ENCODE peak calls at places on chromosomes 11 and 22, in eight cellular contexts. One of them, this sample, is unnamed.

GRCh38 chr11:96474263-96474662 is 84.5 kb downstream of the JRKL start:
- DNase-seq in GM23338: no peak
- DNase-seq in Caco-2: no peak
- DNase-seq in heart right ventricle: no peak
- DNase-seq in right atrium auricular region: no peak
- DNase-seq in mucosa of descending colon: no peak
- DNase-seq in IMR-90: no peak
- DNase-seq in PC-3: peak; percentile 94
- DNase-seq in this sample: no peak

GRCh38 chr11:13649619-13650018 is 18.8 kb upstream of the FAR1 start:
- DNase-seq in GM23338: no peak
- DNase-seq in IMR-90: no peak
- DNase-seq in mucosa of descending colon: no peak
- DNase-seq in heart right ventricle: no peak
- DNase-seq in PC-3: no peak
- DNase-seq in Caco-2: no peak
- DNase-seq in right atrium auricular region: no peak
- DNase-seq in this sample: no peak

GRCh38 chr11:118703563-118704106 is 24.2 kb upstream of the TREH start:
- DNase-seq in Caco-2: no peak
- DNase-seq in IMR-90: no peak
- DNase-seq in mucosa of descending colon: no peak
- DNase-seq in heart right ventricle: no peak
- DNase-seq in right atrium auricular region: no peak
- DNase-seq in GM23338: no peak
- DNase-seq in PC-3: no peak
- DNase-seq in this sample: no peak

GRCh38 chr22:50581950-50582561 is 593 bp downstream of the CHKB start:
- DNase-seq in Caco-2: no peak
- DNase-seq in heart right ventricle: no peak
- DNase-seq in mucosa of descending colon: no peak
- DNase-seq in GM23338: no peak
- DNase-seq in right atrium auricular region: no peak
- DNase-seq in PC-3: no peak
- DNase-seq in IMR-90: no peak
- DNase-seq in this sample: no peak

GRCh38 chr22:41697126-41697775 is 2.1 kb upstream of the MEI1 start:
- DNase-seq in GM23338: peak; percentile 98
- DNase-seq in Caco-2: peak; percentile 93
- DNase-seq in heart right ventricle: peak; percentile 94
- DNase-seq in mucosa of descending colon: peak; percentile 91
- DNase-seq in right atrium auricular region: peak; percentile 94
- DNase-seq in PC-3: peak; percentile 83
- DNase-seq in IMR-90: peak; percentile 80
- DNase-seq in this sample: peak; percentile 76

GRCh38 chr11:77475206-77475605 is 1.3 kb upstream of the PAK1 start:
- DNase-seq in IMR-90: no peak
- DNase-seq in GM23338: no peak
- DNase-seq in Caco-2: no peak
- DNase-seq in right atrium auricular region: no peak
- DNase-seq in PC-3: no peak
- DNase-seq in heart right ventricle: no peak
- DNase-seq in mucosa of descending colon: no peak
- DNase-seq in this sample: no peak

GRCh38 chr11:10990637-10991036 is 132.8 kb upstream of the ZBED5 start:
- DNase-seq in GM23338: no peak
- DNase-seq in mucosa of descending colon: no peak
- DNase-seq in IMR-90: no peak
- DNase-seq in PC-3: peak; percentile 55
- DNase-seq in Caco-2: no peak
- DNase-seq in right atrium auricular region: no peak
- DNase-seq in heart right ventricle: no peak
- DNase-seq in this sample: no peak

GRCh38 chr11:19951558-19952083 is 208.7 kb downstream of the DBX1 start:
- DNase-seq in PC-3: peak; percentile 87
- DNase-seq in right atrium auricular region: no peak
- DNase-seq in mucosa of descending colon: no peak
- DNase-seq in heart right ventricle: no peak
- DNase-seq in Caco-2: peak; percentile 72
- DNase-seq in IMR-90: peak; percentile 70
- DNase-seq in GM23338: peak; percentile 86
- DNase-seq in this sample: no peak

GRCh38 chr22:44316393-44317162 is 3.8 kb upstream of the SHISAL1 start:
- DNase-seq in mucosa of descending colon: peak; percentile 10
- DNase-seq in PC-3: no peak
- DNase-seq in IMR-90: no peak
- DNase-seq in GM23338: no peak
- DNase-seq in right atrium auricular region: no peak
- DNase-seq in heart right ventricle: no peak
- DNase-seq in Caco-2: no peak
- DNase-seq in this sample: no peak

GRCh38 chr11:112784323-112785073 is 176.7 kb upstream of the NCAM1 start:
- DNase-seq in right atrium auricular region: peak; percentile 74
- DNase-seq in Caco-2: no peak
- DNase-seq in mucosa of descending colon: no peak
- DNase-seq in IMR-90: no peak
- DNase-seq in PC-3: no peak
- DNase-seq in GM23338: peak; percentile 28
- DNase-seq in heart right ventricle: peak; percentile 67
- DNase-seq in this sample: peak; percentile 34

GRCh38 chr22:47035443-47035881 is 273.0 kb downstream of the TBC1D22A start:
- DNase-seq in IMR-90: no peak
- DNase-seq in PC-3: no peak
- DNase-seq in right atrium auricular region: no peak
- DNase-seq in heart right ventricle: peak; percentile 4
- DNase-seq in mucosa of descending colon: peak; percentile 37
- DNase-seq in GM23338: no peak
- DNase-seq in Caco-2: no peak
- DNase-seq in this sample: peak; percentile 41

GRCh38 chr22:45263790-45264269 is 20.9 kb upstream of the UPK3A start:
- DNase-seq in PC-3: no peak
- DNase-seq in Caco-2: peak; percentile 85
- DNase-seq in GM23338: peak; percentile 85
- DNase-seq in right atrium auricular region: peak; percentile 88
- DNase-seq in heart right ventricle: peak; percentile 71
- DNase-seq in mucosa of descending colon: peak; percentile 71
- DNase-seq in IMR-90: peak; percentile 84
- DNase-seq in this sample: peak; percentile 79

GRCh38 chr11:61827573-61828378 is at the start of gene FADS2:
- DNase-seq in right atrium auricular region: peak; percentile 91
- DNase-seq in IMR-90: peak; percentile 89
- DNase-seq in GM23338: peak; percentile 90
- DNase-seq in PC-3: peak; percentile 93
- DNase-seq in Caco-2: peak; percentile 77
- DNase-seq in heart right ventricle: peak; percentile 93
- DNase-seq in mucosa of descending colon: peak; percentile 87
- DNase-seq in this sample: peak; percentile 78

GRCh38 chr11:61828379-61828628 is 204 bp downstream of the FADS2 start:
- DNase-seq in PC-3: no peak
- DNase-seq in Caco-2: no peak
- DNase-seq in mucosa of descending colon: no peak
- DNase-seq in IMR-90: no peak
- DNase-seq in GM23338: no peak
- DNase-seq in right atrium auricular region: no peak
- DNase-seq in heart right ventricle: no peak
- DNase-seq in this sample: peak; percentile 75

GRCh38 chr11:61829806-61830205 is 1.7 kb downstream of the FADS2 start:
- DNase-seq in PC-3: no peak
- DNase-seq in Caco-2: no peak
- DNase-seq in GM23338: no peak
- DNase-seq in right atrium auricular region: no peak
- DNase-seq in IMR-90: no peak
- DNase-seq in mucosa of descending colon: no peak
- DNase-seq in heart right ventricle: no peak
- DNase-seq in this sample: no peak

GRCh38 chr11:61830318-61831105 is 2.4 kb downstream of the FADS2 start:
- DNase-seq in mucosa of descending colon: no peak
- DNase-seq in GM23338: no peak
- DNase-seq in Caco-2: no peak
- DNase-seq in PC-3: no peak
- DNase-seq in heart right ventricle: no peak
- DNase-seq in IMR-90: peak; percentile 28
- DNase-seq in right atrium auricular region: no peak
- DNase-seq in this sample: no peak

DNA sequence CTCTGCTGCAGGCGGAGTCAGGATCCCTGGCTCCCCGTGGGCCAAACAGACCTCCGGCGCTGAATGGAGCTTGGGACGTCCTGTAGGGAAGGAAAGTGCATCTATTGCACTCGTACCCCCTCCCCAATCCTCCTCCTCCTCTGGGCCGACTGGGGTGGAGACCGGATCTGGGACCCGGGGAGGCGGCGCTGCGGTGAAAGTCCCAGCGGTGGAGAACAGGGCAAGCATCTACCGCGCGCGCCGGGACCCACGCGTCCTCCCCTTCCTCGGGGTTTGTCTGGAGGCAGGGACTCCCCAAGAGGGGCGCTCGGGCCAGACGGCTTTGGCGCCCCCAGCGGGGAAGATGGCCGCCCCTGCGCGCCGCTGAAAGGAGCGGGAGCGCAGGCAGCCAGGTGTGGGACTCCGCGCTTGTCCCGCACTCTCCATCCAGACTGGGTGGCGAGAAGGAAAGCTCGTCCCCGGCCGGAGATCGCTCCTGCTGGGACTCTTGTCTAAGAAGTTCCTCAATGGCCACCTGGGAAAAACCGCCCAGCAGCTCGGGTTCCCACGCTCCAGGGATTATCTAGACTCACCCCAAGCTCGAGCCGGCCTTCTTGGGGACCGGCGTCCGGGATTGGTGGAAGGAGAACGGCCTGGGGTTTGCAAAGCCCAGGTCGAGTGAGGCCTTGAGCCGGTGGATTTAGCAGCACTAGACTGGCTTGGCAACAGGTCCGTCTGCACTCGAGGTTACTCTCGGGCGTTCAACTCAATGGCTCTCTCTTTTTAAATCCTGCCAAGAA is 718 bp downstream of the FADS2 start:
- DNase-seq in mucosa of descending colon: no peak
- DNase-seq in right atrium auricular region: no peak
- DNase-seq in heart right ventricle: peak; percentile 53
- DNase-seq in Caco-2: peak; percentile 61
- DNase-seq in PC-3: peak; percentile 33
- DNase-seq in GM23338: peak; percentile 72
- DNase-seq in IMR-90: no peak
- DNase-seq in this sample: peak; percentile 67
- TF ChIP-seq CTCF in mucosa of descending colon: no peak
- TF ChIP-seq CTCF in right atrium auricular region: peak; percentile 32
- TF ChIP-seq CTCF in heart right ventricle: peak; percentile 68
- TF ChIP-seq CTCF in Caco-2: peak; percentile 77
- TF ChIP-seq CTCF in PC-3: peak; percentile 47
- TF ChIP-seq CTCF in GM23338: peak; percentile 49
- TF ChIP-seq CTCF in IMR-90: peak; percentile 41
- TF ChIP-seq CTCF in this sample: peak; percentile 28

DNA sequence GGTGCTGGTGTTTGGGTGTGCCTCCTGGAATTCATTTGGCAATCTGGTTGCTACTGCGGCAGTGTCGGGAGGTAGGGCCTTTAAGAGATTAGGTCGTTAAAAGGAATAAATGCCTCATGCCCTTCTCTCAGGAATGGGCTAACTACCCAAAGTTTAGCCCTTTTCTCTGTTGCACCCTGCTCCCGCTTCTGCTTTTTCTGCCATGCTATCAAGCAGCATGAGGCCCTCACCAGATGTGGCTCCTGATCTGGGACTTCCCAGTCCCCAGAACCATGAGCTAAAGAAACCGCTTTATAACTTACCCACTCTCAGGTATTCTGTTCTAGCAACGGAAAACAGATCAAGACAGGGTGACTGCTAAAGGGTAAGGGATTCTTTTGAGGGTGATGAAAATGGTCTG is 6.3 kb downstream of the EIF3D start:
- DNase-seq in right atrium auricular region: no peak
- DNase-seq in PC-3: no peak
- DNase-seq in GM23338: no peak
- DNase-seq in IMR-90: no peak
- DNase-seq in Caco-2: no peak
- DNase-seq in heart right ventricle: no peak
- DNase-seq in mucosa of descending colon: no peak
- DNase-seq in this sample: no peak
- H3K36me3 ChIP-seq in right atrium auricular region: peaks cover 93% of the 10 kb centered on the region
- H3K36me3 ChIP-seq in PC-3: peaks cover 77% of the 10 kb centered on the region
- H3K36me3 ChIP-seq in GM23338: peaks cover 93% of the 10 kb centered on the region
- H3K36me3 ChIP-seq in IMR-90: peaks cover 74% of the 10 kb centered on the region
- H3K36me3 ChIP-seq in Caco-2: peaks cover 6% of the 10 kb centered on the region
- H3K36me3 ChIP-seq in heart right ventricle: peaks cover 100% of the 10 kb centered on the region
- H3K36me3 ChIP-seq in mucosa of descending colon: peaks cover 33% of the 10 kb centered on the region
- H3K36me3 ChIP-seq in this sample: peaks cover 19% of the 10 kb centered on the region

DNA sequence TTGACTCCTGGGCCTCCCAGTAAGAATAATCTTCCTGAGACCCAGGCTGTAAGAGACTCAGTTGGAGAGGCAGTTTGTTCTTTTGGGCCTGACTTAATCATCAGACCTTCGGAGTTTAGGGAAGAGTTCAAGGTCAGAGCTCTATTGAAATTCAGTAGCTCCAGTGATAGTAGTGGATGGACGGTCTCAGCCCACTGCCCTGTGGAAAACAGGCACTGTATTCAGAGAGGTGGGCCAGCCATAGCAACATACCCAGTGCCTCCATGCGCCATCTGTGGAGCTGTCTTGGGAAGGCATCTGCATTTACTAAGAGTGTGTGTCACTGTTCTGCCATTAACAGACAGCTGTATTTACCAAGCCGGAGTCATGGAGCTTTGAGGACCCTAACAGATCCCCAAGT is 2.9 kb downstream of the SMARCB1 start:
- DNase-seq in heart right ventricle: no peak
- DNase-seq in mucosa of descending colon: no peak
- DNase-seq in PC-3: no peak
- DNase-seq in right atrium auricular region: no peak
- DNase-seq in IMR-90: no peak
- DNase-seq in GM23338: no peak
- DNase-seq in Caco-2: no peak
- DNase-seq in this sample: peak; percentile 8
- H3K4me1 ChIP-seq in heart right ventricle: peaks cover 46% of the 10 kb centered on the region
- H3K4me1 ChIP-seq in mucosa of descending colon: peaks cover 15% of the 10 kb centered on the region
- H3K4me1 ChIP-seq in PC-3: peaks cover 14% of the 10 kb centered on the region
- H3K4me1 ChIP-seq in right atrium auricular region: no peaks in the 10 kb centered on the region
- H3K4me1 ChIP-seq in IMR-90: peaks cover 16% of the 10 kb centered on the region
- H3K4me1 ChIP-seq in GM23338: peaks cover 27% of the 10 kb centered on the region
- H3K4me1 ChIP-seq in Caco-2: peaks cover 5% of the 10 kb centered on the region
- H3K4me1 ChIP-seq in this sample: peaks cover 24% of the 10 kb centered on the region

DNA sequence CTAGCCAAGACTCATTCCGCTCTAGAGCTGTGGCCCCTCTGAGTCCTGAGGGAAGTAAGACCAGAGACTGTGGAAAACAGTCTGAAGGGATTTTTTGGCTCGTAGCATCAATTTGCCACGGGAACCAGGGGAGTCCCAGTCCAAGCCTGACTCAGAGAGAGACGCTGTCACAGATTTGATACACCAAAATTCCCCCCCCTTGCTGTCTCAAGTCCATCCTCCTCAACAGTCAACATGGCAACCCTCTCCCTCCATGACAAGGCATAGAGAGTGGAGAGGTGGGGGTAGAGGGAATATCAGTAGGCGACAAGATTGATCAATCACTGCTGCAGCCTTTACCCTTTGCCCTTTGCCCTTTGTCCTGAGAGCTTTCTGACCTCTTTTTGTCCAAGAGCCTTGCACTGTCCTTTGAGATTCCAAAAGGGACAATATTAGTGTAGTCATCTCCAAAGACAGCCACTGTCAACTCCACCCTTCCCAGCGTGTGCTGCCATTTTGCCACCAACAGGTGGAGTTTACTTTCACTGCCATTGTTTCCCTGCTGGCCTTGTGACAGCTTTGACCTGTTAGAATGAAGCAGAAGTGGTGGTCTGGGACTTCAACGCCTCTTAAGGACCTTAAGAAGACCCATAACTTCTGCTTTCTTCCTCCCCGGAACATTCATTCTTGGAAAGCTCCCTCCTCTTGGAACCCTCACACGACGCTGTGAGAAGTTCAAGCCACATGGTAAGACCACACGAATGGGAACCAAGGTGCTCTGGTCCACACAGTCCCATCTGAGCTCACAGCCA is 7.3 kb downstream of the SLC15A3 start:
- DNase-seq in mucosa of descending colon: no peak
- DNase-seq in heart right ventricle: no peak
- DNase-seq in IMR-90: no peak
- DNase-seq in GM23338: peak; percentile 48
- DNase-seq in right atrium auricular region: no peak
- DNase-seq in PC-3: no peak
- DNase-seq in Caco-2: no peak
- DNase-seq in this sample: no peak
- TF ChIP-seq CTCF in mucosa of descending colon: no peak
- TF ChIP-seq CTCF in heart right ventricle: peak; percentile 30
- TF ChIP-seq CTCF in IMR-90: no peak
- TF ChIP-seq CTCF in GM23338: peak; percentile 59
- TF ChIP-seq CTCF in right atrium auricular region: no peak
- TF ChIP-seq CTCF in PC-3: peak; percentile 39
- TF ChIP-seq CTCF in Caco-2: no peak
- TF ChIP-seq CTCF in this sample: no peak

This sample was measured in pancreas.